ENCODE peak calls at places on chromosomes 5 and 9, in six cellular contexts. D is H1, T is sigmoid colon, K is spleen, O is upper lobe of left lung, V is transverse colon. U is an unnamed sample.
A peak's percentile ranks its signal among the peaks of the same experiment; 100 is the strongest.

GRCh38 chr5:83151821-83152220 is 74.5 kb downstream of the XRCC4 start:
- DNase-seq in D (no peak), V (no peak), T (no peak), K (no peak), O (no peak), U (no peak)

GRCh38 chr5:40441733-40442132 is 238.0 kb upstream of the PTGER4 start:
- DNase-seq in D (no peak), V (peak; percentile 73), K (no peak), O (no peak), T (no peak), U (no peak)

GRCh38 chr9:112945620-112946208 is 55.0 kb upstream of the SLC46A2 start:
- DNase-seq in V (peak; percentile 10), T (no peak), O (peak; percentile 75), K (no peak), D (peak; percentile 94), U (no peak)

GRCh38 chr5:142387022-142387682 is 62.3 kb upstream of the SPRY4 start:
- DNase-seq in V (no peak), O (no peak), K (no peak), D (no peak), T (no peak), U (no peak)

GRCh38 chr5:67379761-67380160 is 183.2 kb upstream of the CD180 start:
- DNase-seq in D (no peak), O (no peak), V (no peak), T (no peak), K (no peak), U (no peak)

GRCh38 chr5:181056431-181056830 is 16.4 kb downstream of the BTNL9 start:
- DNase-seq in T (no peak), D (no peak), O (no peak), K (no peak), V (no peak), U (no peak)

GRCh38 chr5:140977003-140977402 is 10.7 kb downstream of the PCDHAC2 start:
- DNase-seq in O (no peak), V (no peak), T (no peak), D (no peak), K (no peak), U (no peak)

GRCh38 chr5:79146352-79146751 is 34.7 kb downstream of the BHMT start:
- DNase-seq in V (no peak), O (no peak), T (no peak), K (no peak), D (no peak), U (no peak)

GRCh38 chr9:99889120-99889519 is 17.3 kb upstream of the STX17 start:
- DNase-seq in K (no peak), O (no peak), D (no peak), T (no peak), V (no peak), U (no peak)

GRCh38 chr5:57280811-57281301 is 107.0 kb downstream of the GPBP1 start:
- DNase-seq in O (no peak), K (no peak), D (no peak), V (no peak), T (no peak), U (no peak)

GRCh38 chr5:91332267-91333044 is 50.7 kb downstream of the ARRDC3 start:
- DNase-seq in K (no peak), V (no peak), O (no peak), T (no peak), D (no peak), U (peak; percentile 38)

GRCh38 chr9:133124123-133124948 is 3.3 kb upstream of the RALGDS start:
- DNase-seq in T (no peak), O (no peak), D (no peak), V (no peak), K (no peak), U (no peak)

GRCh38 chr5:3535414-3536211 is 60.0 kb upstream of the IRX1 start:
- DNase-seq in V (no peak), T (no peak), O (peak; percentile 80), K (no peak), D (no peak), U (no peak)

GRCh38 chr9:2267171-2267740 is 252.1 kb downstream of the SMARCA2 start:
- DNase-seq in O (no peak), D (no peak), T (no peak), K (no peak), V (no peak), U (no peak)

GRCh38 chr5:169300468-169301385 is at the start of gene SLIT3:
- DNase-seq in V (peak; percentile 50), T (peak; percentile 94), D (peak; percentile 76), K (peak; percentile 78), O (peak; percentile 88), U (no peak)

GRCh38 chr9:83000765-83001164 is 62.2 kb downstream of the RASEF start:
- DNase-seq in O (no peak), D (no peak), K (no peak), V (no peak), T (no peak), U (no peak)

GRCh38 chr5:5767286-5767928 is 344.9 kb downstream of the ICE1 start:
- DNase-seq in K (no peak), D (no peak), V (no peak), O (no peak), T (no peak), U (no peak)

GRCh38 chr5:179615203-179615602 is 8.3 kb downstream of the HNRNPH1 start:
- DNase-seq in T (no peak), K (no peak), O (no peak), V (no peak), D (no peak), U (no peak)

GRCh38 chr9:132699926-132700325 is 29.7 kb downstream of the GTF3C4 start:
- DNase-seq in T (no peak), V (no peak), D (no peak), K (no peak), O (no peak), U (no peak)

GRCh38 chr9:135061441-135061840 is 26.0 kb upstream of the OLFM1 start:
- DNase-seq in O (no peak), K (peak; percentile 47), V (no peak), T (peak; percentile 42), D (no peak), U (no peak)

GRCh38 chr9:113875917-113876805 is at the start of gene ZNF618:
- DNase-seq in O (peak; percentile 91), T (no peak), D (peak; percentile 67), K (peak; percentile 83), V (peak; percentile 24), U (no peak)

GRCh38 chr5:126600631-126601511 is at the start of gene PHAX:
- DNase-seq in K (peak; percentile 95), T (peak; percentile 84), D (peak; percentile 87), O (peak; percentile 96), V (peak; percentile 86), U (peak; percentile 36)

GRCh38 chr9:83981126-83981871 is 694 bp downstream of the RMI1 start:
- DNase-seq in O (no peak), V (peak; percentile 59), K (no peak), T (peak; percentile 80), D (no peak), U (no peak)

GRCh38 chr5:170757182-170757601 is 26.3 kb upstream of the GABRP start:
- DNase-seq in D (no peak), T (no peak), V (no peak), K (no peak), O (no peak), U (no peak)

GRCh38 chr9:36093384-36093783 is 43.1 kb upstream of the GLIPR2 start:
- DNase-seq in O (no peak), V (no peak), D (no peak), T (no peak), K (no peak), U (no peak)

DNA sequence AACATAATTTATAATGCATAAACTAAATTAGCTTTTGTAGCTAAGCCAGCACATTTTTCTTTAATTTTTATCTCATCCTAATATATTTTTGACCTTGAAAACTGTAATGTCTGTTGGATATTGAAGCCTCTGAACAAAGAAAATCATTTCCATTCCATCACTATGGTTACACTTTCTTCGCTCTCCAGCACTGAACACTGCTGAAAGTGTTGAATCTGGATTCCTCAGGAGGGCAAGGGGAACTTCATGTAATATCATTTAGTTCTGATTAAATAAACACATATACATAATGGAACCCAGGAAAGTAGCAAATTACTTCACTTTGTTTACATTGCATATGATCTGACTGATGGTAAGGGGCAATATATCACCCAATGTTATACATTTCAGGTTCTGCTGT is 329.2 kb downstream of the ELAVL2 start:
- DNase-seq in T (no peak), O (no peak), K (no peak), V (no peak), D (no peak), U (no peak)
- H3K27ac ChIP-seq in T (no peak overlapping the region), O (no peak overlapping the region), K (no peak overlapping the region), V (no peak overlapping the region), D (no peak overlapping the region), U (no peak overlapping the region)

DNA sequence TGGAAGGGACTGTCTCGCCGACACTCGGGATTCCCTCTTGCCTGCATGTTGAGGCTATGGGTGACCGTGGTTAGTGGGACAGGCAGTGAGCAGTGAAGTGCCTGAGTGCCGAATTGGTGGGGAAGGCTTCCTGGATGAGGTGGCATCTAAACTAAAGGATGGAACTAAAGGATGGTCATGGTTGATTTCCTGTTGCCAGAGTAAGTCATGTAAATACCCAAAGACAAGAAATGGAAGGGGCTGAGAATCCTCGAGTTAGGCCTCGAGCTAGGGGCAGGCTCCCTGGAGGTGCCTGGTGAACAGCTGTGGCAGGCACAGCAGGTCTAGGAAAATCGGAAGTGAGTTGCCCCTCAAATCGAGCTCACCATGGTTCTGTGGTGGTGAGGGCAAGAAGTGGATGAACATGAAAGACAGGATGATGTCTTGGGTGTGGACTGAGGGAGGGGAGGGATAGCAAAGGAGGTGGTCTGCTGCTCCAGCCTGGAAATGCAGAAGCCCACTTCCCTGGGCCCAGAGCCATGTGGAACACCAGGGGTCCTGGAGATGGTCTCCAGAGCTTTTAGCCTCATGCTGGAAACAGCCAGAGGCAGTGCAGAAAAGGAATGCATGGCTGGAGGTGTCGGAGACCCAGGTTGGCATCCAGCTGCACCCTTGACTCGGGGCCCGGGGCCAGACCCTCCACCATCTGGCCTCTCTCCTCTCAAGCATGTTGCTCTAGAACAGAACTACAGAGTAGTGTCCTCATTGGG is 12.2 kb downstream of the CD74 start:
- DNase-seq in D (no peak), V (no peak), K (no peak), O (no peak), T (no peak), U (no peak)
- TF ChIP-seq POLR2AphosphoS5 in D (no peak), V (no peak), K (peak; percentile 89), O (no peak), T (no peak), U (no peak)

DNA sequence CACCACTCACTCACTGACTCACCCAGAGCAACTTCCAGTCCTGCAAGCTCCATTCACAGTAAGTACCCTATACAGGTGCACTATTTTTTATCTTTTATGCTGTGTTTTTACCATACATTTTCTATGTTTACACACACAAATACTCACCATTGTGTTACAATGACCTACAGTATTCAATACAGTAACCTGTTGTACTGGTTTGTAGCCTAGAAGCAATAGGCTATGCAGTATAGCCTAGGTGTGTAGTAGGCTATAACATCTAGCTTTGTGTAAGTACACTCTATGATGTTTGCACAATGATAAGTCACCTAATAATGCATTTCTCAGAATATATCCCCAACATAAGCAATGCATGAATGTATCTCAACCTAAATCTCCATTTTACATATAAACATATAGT is 541.1 kb downstream of the NR2F1-AS1 start:
- DNase-seq in K (no peak), O (no peak), D (no peak), T (no peak), V (no peak), U (no peak)
- H3K27ac ChIP-seq in K (no peak overlapping the region), O (no peak overlapping the region), D (no peak overlapping the region), T (no peak overlapping the region), V (no peak overlapping the region), U (no peak overlapping the region)

DNA sequence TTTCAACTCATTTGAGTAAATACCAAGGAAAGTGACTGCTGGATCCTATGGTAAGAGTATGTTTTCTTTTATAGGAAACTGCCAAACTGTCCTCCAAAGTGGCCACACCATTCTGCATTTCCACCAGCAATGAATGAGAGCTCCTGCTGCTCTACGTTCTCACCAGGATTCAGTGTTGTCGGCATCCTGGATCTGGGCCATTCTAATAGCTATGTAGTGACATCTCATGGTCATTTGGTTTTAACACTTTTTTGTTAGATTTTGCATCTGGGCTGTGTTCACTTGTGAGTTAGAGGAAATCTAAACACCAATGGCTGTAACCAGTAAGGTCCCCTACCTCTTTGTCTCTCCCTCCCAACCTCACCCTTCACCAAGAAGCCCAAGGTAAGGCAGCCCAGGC is 115.9 kb downstream of the ATPSCKMT start:
- DNase-seq in O (no peak), V (no peak), T (no peak), D (peak; percentile 39), K (no peak), U (no peak)
- TF ChIP-seq POLR2AphosphoS5 in O (no peak), V (no peak), T (no peak), D (no peak), K (no peak), U (no peak)

U was measured in Panc1.